ENCODE peak calls at places on chromosome 6, in ten cellular contexts. F, N, D, Z, Y, G, E, Q, T and O are unnamed samples. For H3K9me3, the result is how much of the 10 kb centered on the place peaks cover.

GRCh38 chr6:169638388-169638787 is 63.4 kb downstream of the WDR27 start:
- DNase-seq in D (no peak), Y (no peak), Q (no peak), N (no peak), F (no peak), G (no peak), E (peak), Z (no peak), T (no peak), O (no peak)

GRCh38 chr6:154605207-154605877 is 94.9 kb upstream of the CNKSR3 start:
- DNase-seq in T (peak), N (no peak), Q (peak), Z (no peak), E (no peak), Y (no peak), G (no peak), F (no peak), D (no peak), O (peak)

GRCh38 chr6:135922170-135922569 is 70.7 kb downstream of the PDE7B start:
- DNase-seq in F (peak), Y (peak), D (peak), Q (no peak), N (no peak), G (no peak), E (no peak), T (peak), Z (peak), O (no peak)

GRCh38 chr6:47455533-47456209 is 21.9 kb upstream of the CD2AP start:
- DNase-seq in Q (no peak), N (no peak), E (no peak), G (no peak), D (no peak), F (no peak), Z (no peak), T (no peak), Y (peak), O (no peak)

GRCh38 chr6:235763-236360 is 56.4 kb upstream of the DUSP22 start:
- DNase-seq in Y (no peak), G (peak), Q (peak), T (peak), E (peak), Z (no peak), F (no peak), N (no peak), D (peak), O (no peak)

GRCh38 chr6:110537208-110538123 is 61.1 kb upstream of the SLC22A16 start:
- DNase-seq in D (no peak), F (peak), G (no peak), E (peak), Q (no peak), N (no peak), T (peak), Y (no peak), Z (peak), O (no peak)

GRCh38 chr6:157528931-157529653 is 148.1 kb downstream of the ZDHHC14 start:
- DNase-seq in Q (no peak), Y (no peak), T (peak), D (no peak), Z (no peak), G (no peak), E (no peak), F (no peak), N (no peak), O (no peak)

GRCh38 chr6:20454201-20454824 is 52.6 kb downstream of the E2F3 start:
- DNase-seq in N (no peak), E (peak), D (no peak), F (no peak), T (no peak), Z (no peak), Y (no peak), G (no peak), Q (no peak), O (peak)

GRCh38 chr6:159044899-159045727 is at the start of gene TAGAP:
- DNase-seq in Z (no peak), Q (peak), G (peak), N (peak), D (peak), T (peak), E (peak), Y (peak), F (no peak), O (peak)

GRCh38 chr6:107866606-107867301 is 42.6 kb upstream of the SCML4 start:
- DNase-seq in Y (no peak), N (no peak), T (peak), Z (no peak), E (peak), G (peak), Q (peak), F (peak), D (no peak), O (no peak)

GRCh38 chr6:40512340-40512739 is 74.8 kb downstream of the LRFN2 start:
- DNase-seq in D (no peak), G (no peak), T (no peak), Q (no peak), E (no peak), Z (no peak), N (no peak), Y (no peak), F (no peak), O (no peak)

GRCh38 chr6:5435449-5435848 is 174.1 kb downstream of the FARS2 start:
- DNase-seq in N (no peak), Z (no peak), D (no peak), G (no peak), Q (no peak), T (peak), E (no peak), F (no peak), Y (no peak), O (no peak)

GRCh38 chr6:161095916-161096315 is 104.3 kb downstream of the MAP3K4 start:
- DNase-seq in T (no peak), G (no peak), N (no peak), Y (no peak), Z (no peak), Q (no peak), F (no peak), E (no peak), D (no peak), O (no peak)

GRCh38 chr6:111925296-111925695 is 52.0 kb upstream of the FYN start:
- DNase-seq in N (no peak), T (peak), Y (no peak), F (no peak), G (peak), Z (no peak), E (no peak), D (no peak), Q (no peak), O (no peak)

GRCh38 chr6:30887901-30888300 is 3.6 kb downstream of the DDR1 start:
- DNase-seq in E (no peak), F (no peak), Y (no peak), T (peak), Q (no peak), Z (no peak), N (peak), G (no peak), D (no peak), O (no peak)

GRCh38 chr6:163741743-163742363 is 327.3 kb downstream of the QKI start:
- DNase-seq in F (no peak), N (no peak), D (no peak), E (no peak), T (no peak), Q (no peak), G (no peak), Z (no peak), Y (no peak), O (no peak)

GRCh38 chr6:23180504-23181293 is 611.3 kb downstream of the HDGFL1 start:
- DNase-seq in Q (no peak), Z (peak), D (peak), T (no peak), F (no peak), G (no peak), N (peak), E (no peak), Y (peak), O (no peak)

GRCh38 chr6:156699017-156699421 is 78.2 kb upstream of the ARID1B start:
- DNase-seq in N (no peak), D (no peak), G (no peak), Q (no peak), Z (no peak), F (peak), E (no peak), T (peak), Y (no peak), O (no peak)

GRCh38 chr6:38213275-38213674 is 393.7 kb downstream of the ZFAND3 start:
- DNase-seq in E (no peak), D (no peak), Z (no peak), G (no peak), Y (no peak), F (no peak), N (no peak), T (no peak), Q (no peak), O (no peak)

GRCh38 chr6:31907158-31907813 is 5.4 kb upstream of the ZBTB12 start:
- DNase-seq in E (no peak), Q (no peak), D (no peak), Z (peak), F (peak), T (no peak), G (no peak), Y (no peak), N (no peak), O (no peak)

GRCh38 chr6:25511386-25511785 is 140.6 kb upstream of the SCGN start:
- DNase-seq in Q (no peak), G (no peak), E (no peak), Z (no peak), N (no peak), D (no peak), T (no peak), F (no peak), Y (no peak), O (no peak)

GRCh38 chr6:115729036-115729435 is 331.7 kb downstream of the FRK start:
- DNase-seq in E (no peak), N (no peak), F (no peak), Q (no peak), Z (no peak), Y (no peak), T (no peak), G (no peak), D (no peak), O (no peak)

GRCh38 chr6:42101186-42101657 is 41.2 kb downstream of the C6orf132 start:
- DNase-seq in F (no peak), G (no peak), E (peak), Q (no peak), Z (no peak), N (no peak), Y (peak), D (no peak), T (no peak), O (no peak)

GRCh38 chr6:134921980-134922313 is 28.0 kb downstream of the ALDH8A1 start:
- DNase-seq in N (no peak), T (no peak), Z (no peak), E (no peak), Q (no peak), G (no peak), Y (no peak), D (no peak), F (no peak), O (no peak)

GRCh38 chr6:133705071-133705470 is 183.8 kb upstream of the TCF21 start:
- DNase-seq in E (no peak), Y (no peak), F (no peak), Q (no peak), D (no peak), N (no peak), Z (peak), G (no peak), T (no peak), O (no peak)

GRCh38 chr6:79260772-79261171 is 26.3 kb upstream of the HMGN3 start:
- DNase-seq in T (no peak), F (no peak), Y (no peak), G (no peak), E (no peak), Q (no peak), N (no peak), Z (no peak), D (no peak), O (no peak)

GRCh38 chr6:79263366-79263765 is 28.9 kb upstream of the HMGN3 start:
- DNase-seq in D (no peak), Q (no peak), G (no peak), F (no peak), T (no peak), Y (no peak), N (no peak), Z (no peak), E (no peak), O (no peak)

GRCh38 chr6:79257381-79258205 is 23.1 kb upstream of the HMGN3 start:
- DNase-seq in Y (no peak), Z (no peak), Q (no peak), E (no peak), F (no peak), G (no peak), N (no peak), T (no peak), D (no peak), O (no peak)

GRCh38 chr6:79266051-79266450 is 31.6 kb upstream of the HMGN3 start:
- DNase-seq in D (no peak), T (no peak), Q (no peak), F (no peak), Y (no peak), G (no peak), E (no peak), N (no peak), Z (no peak), O (no peak)

GRCh38 chr6:79261666-79262065 is 27.2 kb upstream of the HMGN3 start:
- DNase-seq in G (no peak), Q (no peak), F (no peak), E (no peak), T (no peak), D (no peak), N (no peak), Y (no peak), Z (no peak), O (no peak)
- H3K4me3 ChIP-seq in G (no peak), Q (no peak), F (no peak), E (no peak), T (no peak), D (no peak), N (no peak), Y (no peak), Z (no peak), O (no peak)

DNA sequence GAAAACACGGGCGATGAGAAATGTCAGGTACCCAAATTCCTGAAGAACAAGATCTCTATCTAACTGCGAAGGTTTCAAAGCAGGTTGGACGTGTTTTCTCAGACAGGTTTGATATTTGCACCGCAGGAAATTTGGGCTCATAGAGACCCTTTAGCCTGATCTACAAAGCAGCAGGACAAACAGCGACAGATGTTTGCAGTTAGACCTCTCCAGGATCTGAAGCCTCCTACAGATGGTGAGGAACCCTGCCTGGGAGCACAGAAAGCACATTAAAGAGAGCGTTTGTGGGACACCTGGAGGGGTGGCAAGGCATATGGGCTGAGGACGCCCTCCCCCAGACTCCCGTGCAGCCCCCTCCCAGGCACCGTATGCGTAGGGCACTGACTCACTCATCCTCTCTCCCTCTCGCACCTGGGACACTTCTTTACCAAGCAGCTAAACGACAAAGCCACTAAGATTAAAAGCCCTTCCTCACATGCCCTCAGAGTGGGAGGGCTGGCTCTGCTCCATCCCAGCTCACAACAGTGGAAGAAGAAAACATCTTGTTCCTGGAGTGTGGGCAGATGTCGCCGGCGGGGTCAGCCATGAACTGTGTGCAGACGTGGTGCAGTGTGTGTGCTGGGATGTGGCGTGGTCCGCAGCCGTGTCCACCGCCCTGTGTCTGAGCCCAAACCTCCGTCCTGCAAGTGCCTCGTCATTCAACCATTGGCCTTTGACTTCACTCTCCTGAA is 249.7 kb upstream of the AFDN start:
- DNase-seq in Y (no peak), Z (no peak), F (no peak), Q (no peak), T (no peak), N (no peak), D (no peak), E (no peak), G (no peak), O (no peak)
- H3K9me3 ChIP-seq in Y (under half), Z (half or more), F (under half), Q (under half), T (under half), N (under half), D (under half), E (under half), G (under half), O (under half)

GRCh38 chr6:79632580-79632979 is 1.5 kb downstream of the SH3BGRL2 start:
- DNase-seq in E (no peak), N (no peak), T (no peak), G (no peak), Z (no peak), Q (no peak), D (no peak), Y (no peak), F (no peak), O (no peak)
- H3K4me3 ChIP-seq in E (peak), N (peak), T (no peak), G (no peak), Z (no peak), Q (no peak), D (peak), Y (peak), F (no peak), O (no peak)

GRCh38 chr6:168626046-168626445 is 185.1 kb downstream of the SMOC2 start:
- DNase-seq in G (no peak), Y (no peak), N (no peak), D (no peak), Q (no peak), T (no peak), E (no peak), F (no peak), Z (no peak), O (no peak)

GRCh38 chr6:168624540-168624939 is 183.6 kb downstream of the SMOC2 start:
- DNase-seq in Q (no peak), T (no peak), D (no peak), F (no peak), N (no peak), E (no peak), Z (no peak), Y (no peak), G (no peak), O (no peak)

GRCh38 chr6:168623736-168624135 is 182.8 kb downstream of the SMOC2 start:
- DNase-seq in Z (no peak), F (no peak), D (no peak), N (no peak), G (no peak), T (no peak), Y (no peak), E (no peak), Q (no peak), O (no peak)

GRCh38 chr6:168625602-168626001 is 184.6 kb downstream of the SMOC2 start:
- DNase-seq in T (no peak), D (no peak), Q (no peak), E (no peak), G (no peak), F (no peak), N (no peak), Z (no peak), Y (no peak), O (no peak)

DNA sequence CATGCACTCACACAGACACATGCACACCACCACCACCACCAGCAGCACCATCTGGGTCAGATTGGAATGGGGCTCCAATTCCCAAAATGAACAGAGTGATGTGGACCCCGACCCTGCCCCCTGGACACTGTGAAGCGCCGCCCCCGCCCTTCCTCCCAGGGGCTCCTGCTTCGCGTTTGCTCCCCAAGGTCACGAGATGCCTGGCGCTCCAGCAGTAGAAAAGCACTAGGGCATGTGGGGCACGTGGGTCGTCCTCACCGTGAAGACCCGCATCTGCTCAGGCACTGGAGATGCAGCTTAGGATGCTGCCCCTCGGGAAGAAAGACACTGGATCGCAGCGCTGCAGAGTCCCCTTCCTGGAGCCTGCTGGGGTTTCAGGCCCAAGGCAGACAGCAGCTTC is 184.0 kb downstream of the SMOC2 start:
- DNase-seq in Z (no peak), T (no peak), E (no peak), Y (no peak), Q (no peak), G (no peak), D (no peak), N (no peak), F (no peak), O (no peak)
- H3K9me3 ChIP-seq in Z (half or more), T (under half), E (under half), Y (under half), Q (under half), G (under half), D (under half), N (under half), F (under half), O (under half)

GRCh38 chr6:2103644-2104523 is 141.5 kb downstream of the GMDS start:
- DNase-seq in Q (no peak), E (peak), Z (no peak), N (no peak), Y (no peak), D (no peak), T (peak), G (peak), F (peak), O (peak)
- H3K4me3 ChIP-seq in Q (no peak), E (peak), Z (no peak), N (no peak), Y (no peak), D (peak), T (peak), G (no peak), F (peak), O (no peak)

GRCh38 chr6:82484737-82485650 is 121.4 kb downstream of the TPBG start:
- DNase-seq in D (no peak), N (no peak), F (no peak), E (no peak), T (no peak), Z (no peak), G (no peak), Q (peak), Y (no peak), O (no peak)
- H3K9me3 ChIP-seq in D (under half), N (under half), F (under half), E (under half), T (under half), Z (under half), G (under half), Q (under half), Y (under half), O (under half)